ENCODE peak calls at places on chromosomes 3 and 15, in ten cellular contexts. S is AG04450, M is H9, P is thoracic aorta, W is fibroblast of the aortic adventitia, Y is neural progenitor cell, O is GM13977, F is fibroblast of mammary gland, B is GM10248, X is nephron progenitor cell. G is an unnamed sample.
A peak's percentile ranks its signal among the peaks of the same experiment; 100 is the strongest.

GRCh38 chr3:127775398-127776109 is 46.8 kb downstream of the MGLL start:
- DNase-seq in O (no peak), X (peak; percentile 22), M (no peak), B (peak; percentile 51), Y (no peak), P (no peak), F (peak; percentile 80), S (peak; percentile 43), W (peak; percentile 64), G (no peak)

GRCh38 chr15:78358114-78358513 is 18.0 kb downstream of the CRABP1 start:
- DNase-seq in O (no peak), P (no peak), B (no peak), S (no peak), F (peak; percentile 25), X (no peak), Y (peak; percentile 80), M (peak; percentile 61), W (peak; percentile 18), G (no peak)

GRCh38 chr3:52483081-52483480 is 12.1 kb upstream of the STAB1 start:
- DNase-seq in B (no peak), W (no peak), F (no peak), P (no peak), Y (no peak), M (no peak), O (no peak), X (no peak), S (no peak), G (no peak)

GRCh38 chr3:48548731-48549705 is 7.6 kb downstream of the PFKFB4 start:
- DNase-seq in X (peak; percentile 84), W (peak; percentile 82), B (peak; percentile 79), F (peak; percentile 76), O (peak; percentile 79), M (peak; percentile 87), Y (peak; percentile 87), P (peak; percentile 69), S (no peak), G (peak; percentile 72)

GRCh38 chr15:56667517-56667916 is 65.8 kb downstream of the ZNF280D start:
- DNase-seq in O (no peak), P (no peak), Y (no peak), B (no peak), W (no peak), F (no peak), X (no peak), M (no peak), S (no peak), G (no peak)

GRCh38 chr3:37640636-37641375 is 220.9 kb upstream of the CTDSPL start:
- DNase-seq in B (no peak), X (no peak), M (no peak), F (no peak), P (no peak), W (no peak), O (no peak), S (no peak), Y (no peak), G (no peak)

GRCh38 chr3:2839886-2840285 is 270.3 kb downstream of the IL5RA start:
- DNase-seq in F (peak; percentile 62), P (no peak), X (no peak), O (no peak), S (no peak), W (peak; percentile 65), Y (no peak), M (no peak), B (no peak), G (no peak)

GRCh38 chr3:134367412-134367811 is 6.8 kb downstream of the AMOTL2 start:
- DNase-seq in X (no peak), P (no peak), S (no peak), B (no peak), F (no peak), O (no peak), W (no peak), Y (no peak), M (no peak), G (no peak)

GRCh38 chr15:37015025-37015424 is 85.3 kb downstream of the MEIS2 start:
- DNase-seq in Y (no peak), M (no peak), B (no peak), S (no peak), F (peak; percentile 88), O (no peak), P (peak; percentile 19), W (peak; percentile 80), X (no peak), G (no peak)

GRCh38 chr3:108914774-108915641 is 38.7 kb downstream of the GUCA1C start:
- DNase-seq in W (peak; percentile 64), B (peak; percentile 61), F (peak; percentile 69), X (peak; percentile 61), S (peak; percentile 32), O (peak; percentile 54), P (no peak), Y (peak; percentile 80), M (peak; percentile 79), G (peak; percentile 67)

GRCh38 chr15:79779739-79780138 is 117.1 kb downstream of the MTHFS start:
- DNase-seq in F (no peak), X (no peak), S (no peak), P (no peak), B (no peak), W (no peak), M (no peak), O (no peak), Y (no peak), G (no peak)

GRCh38 chr3:123884258-123884831 is at the start of gene MYLK:
- DNase-seq in B (peak; percentile 77), F (peak; percentile 81), X (peak; percentile 99), M (peak; percentile 98), P (peak; percentile 75), W (peak; percentile 82), Y (peak; percentile 99), S (peak; percentile 84), O (peak; percentile 84), G (peak; percentile 87)

DNA sequence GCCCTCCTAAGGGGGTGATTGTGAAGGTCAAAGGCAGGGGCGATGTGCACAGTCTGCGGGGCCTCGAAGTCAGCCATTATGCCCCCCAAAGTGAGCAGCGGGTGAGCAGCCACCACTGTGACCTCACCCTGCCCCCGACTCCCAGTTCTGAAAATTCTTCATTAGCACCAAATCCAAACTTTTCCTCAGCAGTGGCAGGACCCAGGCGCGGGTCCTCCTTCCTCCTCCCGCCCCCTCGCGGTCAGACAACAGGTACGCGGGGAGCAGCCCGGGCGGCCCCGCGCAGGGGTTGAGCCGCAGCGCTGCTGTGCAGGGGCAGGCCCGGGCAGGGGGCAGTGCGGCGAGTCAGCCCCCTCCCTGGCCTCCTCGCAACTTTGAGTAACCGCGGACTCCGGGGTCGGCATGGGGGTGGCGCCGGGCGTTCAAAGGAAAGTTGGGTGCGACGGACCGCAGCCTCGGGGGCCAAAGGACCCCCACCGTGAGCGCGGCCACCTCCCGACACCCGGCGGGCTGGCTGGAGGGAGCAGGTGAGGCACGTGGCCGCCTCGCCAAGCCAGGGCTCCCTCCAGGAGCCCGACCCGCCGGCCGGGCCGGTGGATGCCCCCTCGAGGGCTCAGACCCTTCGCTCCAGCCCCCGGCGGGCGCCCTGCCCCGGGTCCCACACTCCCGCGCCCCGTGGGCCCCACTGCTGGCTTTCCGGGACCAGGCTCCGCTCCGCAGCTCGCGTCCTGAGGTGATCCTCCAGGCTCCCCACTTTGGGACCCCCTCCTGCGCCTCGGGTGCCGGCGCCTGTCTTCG is 49.4 kb upstream of the CCDC174 start:
- DNase-seq in O (peak; percentile 38), Y (peak; percentile 76), M (peak; percentile 67), B (no peak), W (no peak), X (peak; percentile 56), S (no peak), P (no peak), F (no peak), G (peak; percentile 41)
- TF ChIP-seq CTCF in O (no peak), Y (peak; percentile 56), M (peak; percentile 78), B (no peak), W (no peak), X (peak; percentile 35), S (peak; percentile 4), P (no peak), F (no peak), G (no peak)

GRCh38 chr3:149527531-149528343 is 53.2 kb downstream of the TM4SF4 start:
- DNase-seq in O (no peak), W (no peak), B (no peak), S (no peak), Y (peak; percentile 29), P (no peak), M (no peak), F (peak; percentile 51), X (no peak), G (no peak)
- TF ChIP-seq CTCF in O (no peak), W (peak; percentile 20), B (no peak), S (peak; percentile 25), Y (peak; percentile 34), P (peak; percentile 9), M (peak; percentile 32), F (peak; percentile 22), X (no peak), G (no peak)

GRCh38 chr3:72664576-72664975 is 183.7 kb downstream of the SHQ1 start:
- DNase-seq in B (no peak), M (no peak), S (no peak), P (no peak), F (peak; percentile 17), W (peak; percentile 88), Y (no peak), X (no peak), O (no peak), G (no peak)

GRCh38 chr3:72664171-72664570 is 184.1 kb downstream of the SHQ1 start:
- DNase-seq in B (no peak), F (no peak), M (no peak), P (no peak), Y (no peak), W (no peak), S (no peak), O (no peak), X (no peak), G (no peak)

GRCh38 chr3:72665103-72665502 is 183.1 kb downstream of the SHQ1 start:
- DNase-seq in M (no peak), S (no peak), P (no peak), F (no peak), Y (no peak), B (no peak), X (no peak), W (no peak), O (no peak), G (no peak)

GRCh38 chr3:72666444-72666755 is 181.8 kb downstream of the SHQ1 start:
- DNase-seq in M (no peak), Y (no peak), S (no peak), X (no peak), F (no peak), P (no peak), W (no peak), B (no peak), O (no peak), G (no peak)

GRCh38 chr3:72665701-72666443 is 182.4 kb downstream of the SHQ1 start:
- DNase-seq in F (peak; percentile 32), S (no peak), O (peak; percentile 62), P (no peak), B (peak; percentile 61), M (peak; percentile 37), X (peak; percentile 43), W (no peak), Y (peak; percentile 54), G (peak; percentile 67)
- TF ChIP-seq CTCF in F (peak; percentile 51), S (peak; percentile 45), O (peak; percentile 64), P (peak; percentile 32), B (peak; percentile 35), M (peak; percentile 83), X (peak; percentile 40), W (peak; percentile 33), Y (peak; percentile 67), G (peak; percentile 31)

DNA sequence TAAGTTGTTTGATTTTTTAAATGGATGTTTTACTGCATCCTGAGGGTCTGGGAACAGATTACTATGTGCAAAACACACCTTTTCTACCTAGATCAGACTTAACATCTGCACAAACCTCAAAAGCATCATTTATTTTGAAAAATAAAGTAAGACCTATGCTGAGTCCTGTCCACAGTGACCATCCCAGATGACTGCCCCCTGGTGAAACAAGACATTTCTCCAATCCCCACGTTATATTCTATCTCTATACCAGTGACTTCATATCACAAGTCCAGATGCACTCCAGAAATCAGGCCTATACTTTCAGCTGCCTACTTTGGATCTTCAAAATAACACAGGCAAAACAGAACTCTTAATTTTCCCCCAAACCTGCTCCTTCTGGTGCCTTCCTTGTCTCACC is 143.2 kb downstream of the P2RY1 start:
- DNase-seq in X (no peak), P (no peak), W (no peak), M (no peak), O (no peak), F (no peak), B (no peak), S (no peak), Y (no peak), G (no peak)
- TF ChIP-seq CTCF in X (no peak), P (no peak), W (no peak), M (no peak), O (no peak), F (peak; percentile 6), B (no peak), S (no peak), Y (no peak), G (no peak)

G was measured in GM20000.